ENCODE peak calls at places on chromosomes 5 and 9, in nine cellular contexts. S is heart left ventricle, H is Peyer's patch, J is prostate gland, T is A549, Q is testis, P is K562, G is endothelial cell of umbilical vein, O is GM12878. X is an unnamed sample.

GRCh38 chr5:41193462-41194166 is 19.7 kb downstream of the C6 start:
- DNase-seq in S (peak; percentile 97), Q (peak; percentile 96), J (peak; percentile 94), P (no peak), T (peak; percentile 21), G (peak; percentile 7), O (no peak), H (peak; percentile 92), X (no peak)

GRCh38 chr9:115109486-115109885 is 8.5 kb downstream of the TNC start:
- DNase-seq in G (no peak), H (no peak), S (no peak), O (no peak), J (no peak), P (no peak), T (peak; percentile 5), Q (no peak), X (no peak)

GRCh38 chr9:81596671-81597426 is 92.5 kb downstream of the TLE1 start:
- DNase-seq in P (no peak), G (peak; percentile 91), H (no peak), O (no peak), T (no peak), S (no peak), Q (no peak), J (no peak), X (no peak)

GRCh38 chr5:110377411-110378392 is 348.8 kb downstream of the TMEM232 start:
- DNase-seq in P (no peak), S (no peak), O (no peak), G (no peak), T (no peak), H (no peak), J (no peak), Q (no peak), X (no peak)

GRCh38 chr5:107486489-107486888 is 184.2 kb downstream of the EFNA5 start:
- DNase-seq in T (no peak), G (no peak), S (no peak), H (no peak), J (no peak), P (no peak), Q (no peak), O (peak; percentile 48), X (no peak)

GRCh38 chr5:5473224-5473623 is 50.7 kb downstream of the ICE1 start:
- DNase-seq in S (no peak), P (no peak), T (no peak), J (no peak), Q (no peak), O (no peak), H (no peak), G (no peak), X (no peak)

GRCh38 chr9:131467214-131467935 is 35.3 kb upstream of the POMT1 start:
- DNase-seq in S (no peak), H (peak; percentile 48), G (no peak), J (no peak), O (no peak), T (no peak), P (no peak), Q (peak; percentile 38), X (no peak)

GRCh38 chr5:151141535-151141934 is 16.0 kb downstream of the ANXA6 start:
- DNase-seq in J (no peak), Q (peak; percentile 66), S (no peak), O (no peak), H (peak; percentile 80), G (no peak), P (no peak), T (no peak), X (no peak)

GRCh38 chr5:38468978-38469706 is 87.3 kb downstream of the LIFR start:
- DNase-seq in Q (peak; percentile 81), S (peak; percentile 87), T (no peak), P (no peak), J (no peak), H (no peak), O (no peak), G (no peak), X (no peak)

GRCh38 chr5:133694181-133694831 is 82.0 kb upstream of the FSTL4 start:
- DNase-seq in S (no peak), H (no peak), P (no peak), T (no peak), G (no peak), O (peak; percentile 23), Q (no peak), J (no peak), X (no peak)

GRCh38 chr9:82546131-82546530 is 516.8 kb downstream of the RASEF start:
- DNase-seq in Q (no peak), T (no peak), J (no peak), G (no peak), H (no peak), P (no peak), S (no peak), O (no peak), X (no peak)

GRCh38 chr5:112123060-112123459 is 296.0 kb downstream of the EPB41L4A start:
- DNase-seq in J (no peak), H (no peak), S (no peak), T (no peak), Q (no peak), P (no peak), O (no peak), G (no peak), X (no peak)

GRCh38 chr5:106940301-106940846 is 730.4 kb downstream of the EFNA5 start:
- DNase-seq in O (no peak), T (no peak), H (no peak), J (no peak), P (no peak), G (no peak), S (no peak), Q (no peak), X (no peak)

GRCh38 chr5:174229640-174230350 is 184.3 kb downstream of the NSG2 start:
- DNase-seq in H (no peak), J (no peak), P (no peak), T (no peak), S (no peak), Q (no peak), O (no peak), G (no peak), X (no peak)

GRCh38 chr5:147169399-147169798 is 65.4 kb upstream of the STK32A start:
- DNase-seq in P (no peak), Q (peak; percentile 28), S (no peak), T (no peak), O (no peak), H (peak; percentile 68), G (no peak), J (no peak), X (no peak)

GRCh38 chr9:27529316-27530278 is at the start of gene MOB3B:
- DNase-seq in H (peak; percentile 93), T (peak; percentile 65), O (no peak), P (peak; percentile 46), Q (peak; percentile 90), S (peak; percentile 93), J (peak; percentile 74), G (peak; percentile 60), X (peak; percentile 87)

GRCh38 chr5:111076076-111076475 is 4.6 kb downstream of the TSLP start:
- DNase-seq in O (no peak), S (no peak), T (no peak), H (no peak), Q (no peak), G (no peak), J (no peak), P (no peak), X (no peak)

GRCh38 chr5:10249948-10250803 is at the start of gene CCT5:
- DNase-seq in H (peak; percentile 97), T (peak; percentile 99), J (peak; percentile 94), G (peak; percentile 97), S (peak; percentile 95), O (peak; percentile 90), Q (peak; percentile 94), P (peak; percentile 94), X (peak; percentile 99)
- TF ChIP-seq POLR2A in H (peak; percentile 73), T (peak; percentile 89), J (peak; percentile 59), G (peak; percentile 77), S (no peak), O (peak; percentile 89), Q (no peak), P (peak; percentile 99), X (peak; percentile 94)

GRCh38 chr5:177447611-177448243 is 1.1 kb downstream of the PRR7 start:
- DNase-seq in H (peak; percentile 72), S (peak; percentile 74), Q (peak; percentile 68), T (peak; percentile 84), J (no peak), P (peak; percentile 48), O (no peak), G (peak; percentile 67), X (no peak)
- TF ChIP-seq POLR2A in H (no peak), S (no peak), Q (no peak), T (peak; percentile 64), J (no peak), P (peak; percentile 51), O (no peak), G (peak; percentile 44), X (peak; percentile 21)

DNA sequence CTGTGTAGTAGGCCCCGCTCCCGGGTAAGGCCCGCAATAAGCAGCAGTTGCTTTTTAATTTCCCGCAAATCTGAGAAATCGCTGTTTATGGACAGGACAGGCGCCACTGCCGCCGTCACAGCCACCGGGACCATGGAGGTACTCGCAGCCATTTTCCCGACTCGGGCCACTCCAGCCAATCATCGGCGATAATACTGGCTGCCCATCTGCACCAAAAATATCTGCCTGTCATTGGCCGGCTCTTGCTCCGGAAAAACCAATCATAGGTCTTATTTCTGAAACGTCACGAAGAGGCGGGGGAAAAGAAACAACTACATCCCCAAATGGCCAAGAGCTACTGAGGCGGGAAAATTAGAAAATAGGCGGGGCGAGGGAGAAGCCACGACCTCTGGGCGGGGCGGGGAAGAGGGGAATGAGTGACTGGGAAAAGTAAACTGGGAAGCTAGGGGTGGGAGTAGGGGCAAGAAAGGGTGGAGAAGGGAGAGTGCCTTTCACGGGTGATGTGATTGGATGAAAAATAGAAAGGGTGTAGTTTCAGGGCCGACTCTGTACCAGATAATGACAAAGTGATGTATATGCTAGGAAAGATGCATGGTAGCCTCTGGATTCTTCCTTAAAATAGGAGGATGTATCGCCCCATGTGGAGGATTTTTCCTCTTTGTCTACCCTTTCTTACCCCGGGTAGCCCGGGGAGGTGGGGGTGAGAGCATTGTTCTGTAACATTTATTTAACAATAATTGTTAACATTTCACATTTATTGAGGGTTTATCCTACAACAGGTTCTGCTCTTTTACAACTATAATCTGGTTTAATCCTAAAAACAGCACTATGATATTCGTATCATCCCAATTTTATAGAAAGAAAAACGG is at the start of gene CDC23:
- DNase-seq in Q (peak; percentile 98), J (peak; percentile 96), P (peak; percentile 93), H (peak; percentile 97), T (peak; percentile 99), G (peak; percentile 99), O (peak; percentile 94), S (peak; percentile 89), X (peak; percentile 97)
- TF ChIP-seq POLR2A in Q (peak; percentile 35), J (peak; percentile 63), P (peak; percentile 96), H (peak; percentile 26), T (peak; percentile 60), G (peak; percentile 27), O (peak; percentile 93), S (peak; percentile 20), X (peak; percentile 89)

DNA sequence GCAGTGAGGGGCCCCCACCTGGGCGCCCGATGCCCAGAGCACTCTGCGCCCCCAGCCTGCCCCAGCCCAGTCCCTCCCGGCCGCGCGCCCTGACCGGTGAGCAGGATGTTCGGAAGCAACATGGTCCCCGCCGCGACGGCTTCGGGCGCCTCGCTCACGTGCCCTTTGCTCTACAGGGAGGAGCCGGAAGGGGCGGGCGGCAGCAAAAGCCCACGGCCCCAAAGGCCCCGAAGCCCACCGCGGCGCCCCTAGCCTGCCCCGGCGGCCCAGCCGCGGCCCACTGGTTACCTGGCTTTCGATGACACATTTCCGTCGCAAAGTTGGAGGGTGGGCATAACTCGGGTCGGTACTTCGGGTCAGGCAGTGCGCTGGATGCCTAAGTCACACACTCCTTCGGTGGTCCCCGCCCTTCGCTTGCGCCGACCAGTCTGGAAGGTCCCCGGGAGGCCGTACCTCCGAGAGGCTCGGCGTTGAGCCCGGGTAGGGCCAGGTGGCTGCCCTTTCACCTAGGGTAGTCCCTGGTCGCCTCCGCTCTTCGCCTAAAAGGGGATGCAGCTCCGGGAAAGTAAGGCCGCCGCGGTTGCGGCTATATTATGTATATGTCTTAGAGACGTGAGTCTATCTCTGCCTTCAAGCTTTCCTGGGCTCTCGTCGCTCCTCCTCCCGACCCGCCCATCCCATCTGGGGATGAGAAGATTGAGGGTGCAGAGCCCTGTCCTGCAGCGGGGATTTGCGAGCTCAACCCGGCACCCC is at the start of the genes AK6, RAD17 and TAF9:
- DNase-seq in P (peak; percentile 88), H (peak; percentile 97), O (peak; percentile 76), Q (peak; percentile 97), T (peak; percentile 95), G (peak; percentile 95), J (peak; percentile 89), S (peak; percentile 95), X (peak; percentile 98)
- TF ChIP-seq POLR2A in P (peak; percentile 93), H (peak; percentile 54), O (peak; percentile 90), Q (no peak), T (peak; percentile 83), G (peak; percentile 95), J (peak; percentile 51), S (no peak), X (peak; percentile 89)